ENCODE peak calls at places on chromosomes 16 and 17, in eight cellular contexts. T, Z, V, G, L, Y, K and O are unnamed samples.

GRCh38 chr17:6052926-6053325 is 17.3 kb upstream of the WSCD1 start:
- DNase-seq in Z (no peak), K (no peak), Y (no peak), V (no peak), G (no peak), L (no peak), T (no peak), O (no peak)

GRCh38 chr16:73878616-73879015 is 418.0 kb upstream of the PSMD7 start:
- DNase-seq in K (no peak), T (no peak), Y (no peak), Z (no peak), L (peak; percentile 29), G (peak; percentile 27), V (no peak), O (peak; percentile 53)

GRCh38 chr17:20191066-20191465 is 181.9 kb downstream of the SPECC1 start:
- DNase-seq in V (no peak), L (no peak), T (no peak), K (no peak), G (no peak), Z (no peak), Y (no peak), O (no peak)

GRCh38 chr17:66833201-66833600 is 1.7 kb upstream of the CACNG5 start:
- DNase-seq in Y (no peak), T (no peak), L (no peak), V (no peak), Z (no peak), K (peak; percentile 28), G (no peak), O (no peak)

GRCh38 chr16:87457051-87457611 is 35.7 kb downstream of the ZCCHC14 start:
- DNase-seq in Y (no peak), L (no peak), Z (no peak), K (no peak), V (no peak), T (no peak), G (no peak), O (peak; percentile 20)

GRCh38 chr17:43994272-43995149 is 9.9 kb upstream of the NAGS start:
- DNase-seq in Z (peak; percentile 54), G (peak; percentile 94), L (peak; percentile 52), V (peak; percentile 80), Y (peak; percentile 54), T (peak; percentile 69), K (peak; percentile 68), O (peak; percentile 53)

GRCh38 chr16:24088767-24089166 is 167.4 kb upstream of the CACNG3 start:
- DNase-seq in Y (no peak), Z (no peak), T (no peak), G (no peak), K (no peak), V (no peak), L (no peak), O (no peak)

GRCh38 chr17:82357394-82357793 is 1.7 kb upstream of the TEX19 start:
- DNase-seq in T (no peak), K (no peak), Y (peak; percentile 38), G (no peak), Z (no peak), L (no peak), V (no peak), O (no peak)

GRCh38 chr16:12341423-12341822 is 364.9 kb downstream of the SNX29 start:
- DNase-seq in Y (no peak), L (no peak), V (no peak), K (no peak), Z (no peak), G (no peak), T (no peak), O (no peak)

GRCh38 chr16:65524997-65525396 is 403.1 kb upstream of the CDH11 start:
- DNase-seq in T (no peak), G (no peak), Y (no peak), V (no peak), K (no peak), L (no peak), Z (no peak), O (no peak)

GRCh38 chr17:9273334-9274118 is 252.2 kb downstream of the NTN1 start:
- DNase-seq in L (no peak), T (no peak), Z (peak; percentile 33), K (no peak), G (no peak), V (no peak), Y (no peak), O (no peak)

GRCh38 chr17:83099570-83100181 is 20.3 kb downstream of the METRNL start:
- DNase-seq in G (no peak), Y (peak; percentile 75), V (no peak), K (peak; percentile 89), L (no peak), T (no peak), Z (no peak), O (no peak)

GRCh38 chr17:80486692-80487091 is 10.3 kb upstream of the NPTX1 start:
- DNase-seq in V (no peak), L (peak; percentile 31), Z (no peak), Y (no peak), T (no peak), K (no peak), G (no peak), O (no peak)

GRCh38 chr17:19762515-19762961 is 14.4 kb upstream of the ALDH3A1 start:
- DNase-seq in L (peak; percentile 75), V (peak; percentile 82), T (peak; percentile 77), Z (peak; percentile 61), G (peak; percentile 97), K (peak; percentile 89), Y (no peak), O (peak; percentile 53)

GRCh38 chr17:62860962-62861873 is 53.1 kb upstream of the MARCHF10 start:
- DNase-seq in Y (no peak), L (no peak), G (no peak), T (no peak), Z (no peak), V (no peak), K (no peak), O (no peak)

GRCh38 chr16:72349719-72350118 is 177.8 kb upstream of the PMFBP1 start:
- DNase-seq in Z (no peak), L (no peak), T (no peak), Y (no peak), K (no peak), G (no peak), V (no peak), O (no peak)

GRCh38 chr16:48393843-48394703 is 8.9 kb upstream of the SIAH1 start:
- DNase-seq in L (no peak), T (no peak), V (no peak), Y (no peak), K (peak; percentile 72), Z (peak; percentile 77), G (no peak), O (no peak)

GRCh38 chr17:68497885-68498319 is 14.3 kb upstream of the PRKAR1A start:
- DNase-seq in T (no peak), G (no peak), Z (no peak), V (peak; percentile 54), L (peak; percentile 99), K (no peak), Y (no peak), O (peak; percentile 68)

GRCh38 chr16:82835487-82836160 is 208.9 kb downstream of the CDH13 start:
- DNase-seq in Z (no peak), L (no peak), K (no peak), Y (no peak), G (no peak), T (no peak), V (no peak), O (no peak)

GRCh38 chr16:82832861-82833260 is 206.1 kb downstream of the CDH13 start:
- DNase-seq in Y (no peak), T (no peak), K (no peak), L (no peak), Z (no peak), V (no peak), G (no peak), O (no peak)

GRCh38 chr16:82834156-82834758 is 207.5 kb downstream of the CDH13 start:
- DNase-seq in L (no peak), G (no peak), K (no peak), Z (no peak), V (no peak), Y (no peak), T (no peak), O (no peak)

DNA sequence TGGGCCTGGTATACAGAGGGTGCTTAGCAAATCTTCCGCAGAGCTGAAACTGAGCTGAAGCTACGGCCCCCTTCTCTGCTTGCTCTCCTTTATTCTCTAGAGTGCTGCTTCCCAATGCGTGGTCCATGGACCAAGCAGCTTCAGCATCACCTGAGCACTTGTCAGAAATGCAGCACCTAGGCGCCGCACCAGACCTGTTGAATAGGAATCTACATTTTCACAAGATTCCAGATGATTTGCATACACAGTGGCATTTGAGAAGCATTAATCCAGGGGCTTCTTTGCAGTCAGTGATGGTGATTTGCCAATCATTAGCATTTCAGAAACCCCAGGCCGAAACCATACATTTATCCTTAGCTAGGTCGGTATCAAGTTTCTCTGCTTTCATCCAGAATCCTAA is 204.2 kb downstream of the CDH13 start:
- DNase-seq in L (no peak), K (no peak), Z (no peak), V (no peak), T (no peak), G (no peak), Y (no peak), O (no peak)
- H3K4me1 ChIP-seq in L (no peaks in the 10 kb centered on the region), K (peaks cover 5% of the 10 kb centered on the region), Z (no peaks in the 10 kb centered on the region), V (no peaks in the 10 kb centered on the region), T (peaks cover 13% of the 10 kb centered on the region), G (no peaks in the 10 kb centered on the region), Y (no peaks in the 10 kb centered on the region), O (no peaks in the 10 kb centered on the region)

DNA sequence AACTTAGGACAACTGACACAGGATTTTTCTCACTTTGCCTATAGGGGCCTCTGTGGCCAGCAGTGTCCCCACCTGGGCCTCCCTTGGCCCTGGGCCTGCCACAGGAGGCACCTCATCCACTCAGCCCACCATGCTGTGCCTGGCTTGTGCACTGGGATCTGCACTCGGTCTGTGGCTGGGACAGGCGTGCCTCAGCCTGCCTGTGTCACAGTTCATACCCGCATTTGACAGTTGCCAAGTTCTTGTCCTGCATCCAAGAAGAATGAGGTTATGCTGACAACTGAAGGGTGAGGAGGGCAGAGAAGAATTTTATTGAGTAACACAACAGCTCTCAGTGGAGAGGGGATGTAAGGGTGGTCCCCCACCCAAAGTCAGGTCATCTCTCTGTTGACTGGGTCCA is 36.0 kb downstream of the ZFP90 start:
- DNase-seq in K (no peak), T (no peak), Z (no peak), G (no peak), L (no peak), V (no peak), Y (no peak), O (no peak)
- H3K9me3 ChIP-seq in K (peaks cover 81% of the 10 kb centered on the region), T (peaks cover 100% of the 10 kb centered on the region), Z (peaks cover 20% of the 10 kb centered on the region), G (peaks cover 84% of the 10 kb centered on the region), L (peaks cover 14% of the 10 kb centered on the region), V (peaks cover 98% of the 10 kb centered on the region), Y (peaks cover 96% of the 10 kb centered on the region), O (peaks cover 4% of the 10 kb centered on the region)

DNA sequence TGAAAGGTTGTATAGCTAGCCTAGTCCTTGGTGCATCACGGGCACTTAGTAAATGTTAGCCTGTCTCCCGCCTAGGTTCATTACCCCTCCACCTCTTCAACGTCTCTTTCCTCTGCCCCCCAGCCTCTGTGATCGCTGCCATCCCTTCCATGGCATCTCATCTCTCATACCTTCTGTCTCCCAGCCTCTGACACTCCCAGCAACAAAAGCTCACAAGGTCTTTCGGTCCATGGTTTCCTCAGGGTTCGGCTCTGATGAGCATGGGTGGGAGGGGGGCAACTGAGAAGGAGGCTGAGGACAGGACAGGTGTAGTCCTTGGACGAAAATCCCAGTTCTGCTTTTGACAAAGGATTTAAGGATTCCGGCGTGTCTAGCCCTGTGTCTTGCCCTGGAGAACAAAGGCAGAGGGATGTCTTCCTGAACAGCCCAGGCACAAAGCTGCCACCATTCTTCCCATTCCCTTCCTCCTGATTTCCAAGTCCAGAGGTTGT is 16.7 kb downstream of the CCR7 start:
- DNase-seq in V (no peak), L (no peak), Z (peak; percentile 12), Y (no peak), T (no peak), K (no peak), G (no peak), O (no peak)
- H3K4me1 ChIP-seq in V (peaks cover 72% of the 10 kb centered on the region), L (peaks cover 33% of the 10 kb centered on the region), Z (peaks cover 24% of the 10 kb centered on the region), Y (peaks cover 13% of the 10 kb centered on the region), T (peaks cover 54% of the 10 kb centered on the region), K (peaks cover 48% of the 10 kb centered on the region), G (peaks cover 83% of the 10 kb centered on the region), O (no peaks in the 10 kb centered on the region)

GRCh38 chr17:920190-920589 is 59.4 kb downstream of the NXN start:
- DNase-seq in G (no peak), L (no peak), T (no peak), Z (no peak), K (no peak), V (no peak), Y (peak; percentile 24), O (no peak)
- H3K9me3 ChIP-seq in G (peaks cover 3% of the 10 kb centered on the region), L (no peaks in the 10 kb centered on the region), T (no peaks in the 10 kb centered on the region), Z (no peaks in the 10 kb centered on the region), K (no peaks in the 10 kb centered on the region), V (no peaks in the 10 kb centered on the region), Y (no peaks in the 10 kb centered on the region), O (no peaks in the 10 kb centered on the region)